ENCODE peak calls at places on chromosomes 4 and X, in nine cellular contexts. H is A549, X is HepG2, G is Peyer's patch, D is suprapubic skin, I is stomach, N is uterus, S is body of pancreas, F is ovary. O is an unnamed sample.

GRCh38 chr4:185394568-185395254 is 1.0 kb downstream of the LRP2BP start:
- DNase-seq in H (no peak), X (no peak), G (no peak), D (no peak), I (no peak), N (no peak), S (no peak), F (no peak), O (no peak)

GRCh38 chrX:51148848-51149247 is 183.8 kb upstream of the NUDT10 start:
- DNase-seq in H (peak), X (no peak), G (no peak), D (no peak), I (no peak), N (no peak), S (peak), F (no peak), O (no peak)

GRCh38 chr4:148054275-148054674 is 322.4 kb downstream of the ARHGAP10 start:
- DNase-seq in H (peak), X (no peak), G (no peak), D (no peak), I (no peak), N (no peak), S (no peak), F (no peak), O (no peak)

GRCh38 chr4:89248879-89249281 is 58.7 kb downstream of the GPRIN3 start:
- DNase-seq in H (no peak), X (no peak), G (no peak), D (no peak), I (no peak), N (no peak), S (peak), F (no peak), O (no peak)

GRCh38 chr4:44448548-44449443 is at the start of gene KCTD8:
- DNase-seq in H (peak), X (peak), G (no peak), D (peak), I (peak), N (peak), S (peak), F (peak), O (peak)

GRCh38 chr4:159012381-159012780 is 90.5 kb upstream of the RAPGEF2 start:
- DNase-seq in H (peak), X (no peak), G (no peak), D (no peak), I (no peak), N (no peak), S (no peak), F (no peak), O (no peak)

GRCh38 chr4:167031534-167032156 is 202.6 kb downstream of the SPOCK3 start:
- DNase-seq in H (no peak), X (no peak), G (no peak), D (no peak), I (no peak), N (no peak), S (no peak), F (no peak), O (no peak)

GRCh38 chrX:10039821-10040793 is 72.9 kb downstream of the CLDN34 start:
- DNase-seq in H (peak), X (peak), G (no peak), D (no peak), I (no peak), N (no peak), S (no peak), F (no peak), O (no peak)

GRCh38 chrX:36431819-36432218 is 512.3 kb downstream of the CFAP47 start:
- DNase-seq in H (peak), X (no peak), G (no peak), D (no peak), I (no peak), N (no peak), S (no peak), F (no peak), O (no peak)

GRCh38 chr4:138199568-138200235 is 42.4 kb downstream of the SLC7A11 start:
- DNase-seq in H (peak), X (peak), G (no peak), D (no peak), I (peak), N (no peak), S (peak), F (no peak), O (no peak)

GRCh38 chr4:83217721-83218522 is 66.7 kb downstream of the COQ2 start:
- DNase-seq in H (no peak), X (no peak), G (peak), D (no peak), I (peak), N (no peak), S (no peak), F (no peak), O (no peak)

GRCh38 chr4:138835833-138836521 is 179.6 kb upstream of the NOCT start:
- DNase-seq in H (peak), X (peak), G (no peak), D (no peak), I (no peak), N (no peak), S (peak), F (no peak), O (no peak)

GRCh38 chr4:103098746-103099421 is 750 bp downstream of the BDH2 start:
- DNase-seq in H (no peak), X (no peak), G (no peak), D (no peak), I (no peak), N (no peak), S (no peak), F (no peak), O (no peak)

GRCh38 chr4:22962186-22962786 is 269.5 kb downstream of the GBA3 start:
- DNase-seq in H (peak), X (no peak), G (no peak), D (no peak), I (no peak), N (no peak), S (no peak), F (no peak), O (no peak)

DNA sequence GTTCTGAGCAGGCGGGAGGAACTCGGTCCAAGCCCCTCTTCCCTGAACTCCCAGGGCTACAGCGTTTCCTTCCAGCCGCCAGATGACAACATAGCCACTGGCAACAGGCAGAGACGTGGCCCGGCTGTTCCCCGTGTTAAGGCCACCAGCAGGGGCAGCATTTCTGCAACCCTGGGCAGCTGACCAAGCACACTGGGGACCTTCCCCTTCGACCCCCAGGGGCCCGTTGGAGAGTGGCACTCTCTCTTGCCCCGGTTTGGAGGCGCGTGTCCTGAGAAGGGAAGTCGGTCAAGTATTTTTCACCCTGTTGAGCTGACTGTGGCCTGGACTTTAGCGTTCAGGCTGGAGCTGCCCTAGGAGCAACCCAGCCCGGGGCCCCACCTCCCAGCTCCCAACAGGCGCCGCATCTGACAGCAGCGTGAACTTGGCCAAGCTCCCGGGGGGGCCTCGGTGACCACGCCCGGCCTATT is 37.6 kb downstream of the ZBTB49 start:
- DNase-seq in H (peak), X (peak), G (peak), D (peak), I (no peak), N (no peak), S (peak), F (no peak), O (no peak)
- TF ChIP-seq POLR2A in H (no peak), X (no peak), G (no peak), D (no peak), I (no peak), N (no peak), S (no peak), F (no peak), O (no peak)

DNA sequence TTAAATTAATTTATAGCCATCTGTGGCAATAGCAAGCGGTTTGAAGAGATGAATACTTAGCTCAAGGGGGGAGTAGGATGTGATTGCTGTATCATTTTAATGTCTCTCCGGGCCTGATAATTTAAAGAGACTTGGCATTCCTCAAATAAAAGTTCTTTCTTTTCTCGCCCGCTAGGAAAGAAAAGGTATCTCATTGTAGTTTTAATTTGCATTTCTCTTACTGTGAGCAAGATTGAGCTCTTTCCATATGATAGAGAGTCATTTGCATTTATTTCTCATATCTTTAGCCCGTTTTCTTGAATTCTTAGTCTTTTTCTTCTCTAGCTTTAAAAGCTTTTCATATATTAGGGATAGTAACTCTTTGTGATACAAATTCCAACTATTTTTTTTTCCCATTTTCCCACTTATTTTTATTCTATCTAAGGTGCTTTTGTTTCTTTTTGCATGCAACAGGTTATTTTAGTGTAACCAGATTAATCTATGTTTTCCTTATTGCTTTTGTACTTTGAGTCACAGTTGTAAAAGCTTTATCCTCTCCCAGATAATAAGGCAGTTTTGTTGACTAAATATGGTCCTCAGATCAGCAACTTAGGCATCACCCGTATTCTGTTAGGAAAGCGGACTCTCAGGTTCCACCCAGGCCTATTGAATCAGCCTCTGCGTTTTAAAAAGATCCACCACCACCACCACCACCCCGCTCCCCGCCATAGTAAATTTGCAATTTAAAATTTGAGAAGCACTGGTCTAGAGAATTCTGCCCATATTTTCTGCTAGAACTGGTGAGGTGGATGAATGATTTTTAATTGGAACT is 58.7 kb upstream of the USP9X start:
- DNase-seq in H (peak), X (no peak), G (no peak), D (no peak), I (no peak), N (no peak), S (no peak), F (no peak), O (no peak)
- H3K27ac ChIP-seq in H (peak), X (no peak), G (no peak), D (no peak), I (no peak), N (peak), S (no peak), F (no peak), O (no peak)

GRCh38 chrX:37846934-37847732 is at the start of gene DYNLT3:
- DNase-seq in H (peak), X (peak), G (peak), D (peak), I (peak), N (peak), S (peak), F (peak), O (peak)
- TF ChIP-seq POLR2A in H (no peak), X (peak), G (peak), D (peak), I (peak), N (peak), S (peak), F (peak), O (peak)

DNA sequence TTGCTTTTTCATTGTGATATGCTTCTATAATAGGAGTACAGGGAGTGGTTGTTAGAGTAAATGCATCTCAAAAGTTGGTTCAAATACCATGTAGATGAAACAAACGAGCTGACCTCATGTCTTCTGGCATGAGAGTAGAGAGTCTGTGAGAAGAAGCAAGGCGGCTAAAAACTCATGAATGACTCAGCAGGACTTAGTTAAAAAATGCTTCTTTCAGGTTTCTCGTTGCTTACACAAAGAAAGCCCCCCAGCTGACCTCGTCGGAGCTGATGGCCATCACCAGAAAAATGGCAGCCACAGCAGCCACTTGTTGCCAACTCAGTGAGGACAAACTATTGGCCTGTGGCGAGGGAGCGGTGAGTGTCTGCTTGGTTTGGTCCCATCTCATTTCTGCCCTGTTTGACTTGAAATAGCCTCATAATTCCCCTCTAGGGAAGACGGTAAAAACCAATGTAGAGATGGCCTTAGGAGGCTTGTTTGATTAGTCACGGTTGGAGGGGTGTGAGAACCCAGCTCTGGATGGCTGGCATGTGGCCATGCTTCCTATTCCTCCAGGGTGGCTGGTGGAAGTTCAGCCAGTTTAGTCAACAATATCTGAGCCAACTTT is 14.5 kb downstream of the AFP start:
- DNase-seq in H (peak), X (no peak), G (no peak), D (no peak), I (no peak), N (no peak), S (peak), F (peak), O (no peak)
- H3K27ac ChIP-seq in H (peak), X (peak), G (no peak), D (no peak), I (no peak), N (no peak), S (no peak), F (no peak), O (no peak)

GRCh38 chrX:72572248-72573157 is at the start of gene HDAC8:
- DNase-seq in H (peak), X (peak), G (peak), D (peak), I (peak), N (peak), S (peak), F (peak), O (peak)
- TF ChIP-seq POLR2A in H (peak), X (no peak), G (no peak), D (no peak), I (no peak), N (no peak), S (no peak), F (no peak), O (no peak)

DNA sequence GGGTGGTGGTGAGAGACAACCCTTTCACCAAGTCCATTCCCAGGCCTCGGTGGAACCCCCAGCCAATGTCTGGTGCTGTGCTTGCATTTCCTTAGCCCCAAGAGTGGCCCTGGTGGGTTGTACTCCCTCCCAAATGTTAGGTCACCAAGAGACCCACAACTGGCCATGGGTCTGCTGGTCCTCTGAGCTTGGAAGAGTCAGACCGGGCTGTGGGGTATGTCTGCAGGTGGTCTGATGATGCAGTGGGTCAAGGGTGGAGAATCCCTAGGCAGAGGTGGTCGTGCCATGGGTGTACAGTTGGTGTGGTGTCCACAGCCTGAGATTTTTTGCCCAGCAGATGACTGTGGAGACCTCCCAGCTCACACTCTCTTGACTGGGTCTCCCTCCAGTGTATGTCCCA is 535.7 kb upstream of the CNKSR2 start:
- DNase-seq in H (no peak), X (no peak), G (no peak), D (no peak), I (no peak), N (no peak), S (no peak), F (no peak), O (no peak)
- H3K27ac ChIP-seq in H (no peak), X (no peak), G (no peak), D (no peak), I (no peak), N (no peak), S (no peak), F (no peak), O (no peak)